ENCODE peak calls at places on chromosomes 3 and 15, in seven cellular contexts. N, M, W, X, F, V and U are unnamed samples.

GRCh38 chr15:60580650-60581415 is 101.9 kb upstream of the ICE2 start:
- DNase-seq in X (no peak), M (no peak), W (no peak), N (no peak), F (no peak), V (no peak), U (no peak)

GRCh38 chr15:35827949-35828348 is 282.0 kb upstream of the DPH6 start:
- DNase-seq in X (no peak), V (no peak), W (no peak), F (no peak), N (no peak), M (no peak), U (no peak)

GRCh38 chr3:194740859-194741486 is 55.3 kb downstream of the FAM43A start:
- DNase-seq in V (no peak), W (no peak), N (peak; percentile 41), F (no peak), M (peak; percentile 40), X (no peak), U (no peak)

GRCh38 chr15:51186846-51187340 is 92.2 kb upstream of the TNFAIP8L3 start:
- DNase-seq in W (no peak), N (no peak), V (no peak), M (no peak), F (no peak), X (no peak), U (no peak)

GRCh38 chr15:30023798-30024295 is 58.9 kb upstream of the GOLGA8J start:
- DNase-seq in N (peak; percentile 23), M (no peak), V (no peak), W (no peak), F (no peak), X (no peak), U (no peak)

GRCh38 chr15:91853968-91854943 is 748 bp downstream of the SLCO3A1 start:
- DNase-seq in F (peak; percentile 28), W (peak; percentile 54), N (no peak), M (peak; percentile 74), X (peak; percentile 62), V (peak; percentile 41), U (no peak)

GRCh38 chr3:10468611-10469354 is 36.6 kb downstream of the ATP2B2 start:
- DNase-seq in X (no peak), W (no peak), N (no peak), F (no peak), V (no peak), M (no peak), U (peak; percentile 35)

GRCh38 chr3:127693336-127693843 is 20.6 kb downstream of the ABTB1 start:
- DNase-seq in V (no peak), M (no peak), F (no peak), X (peak; percentile 7), W (peak; percentile 2), N (no peak), U (no peak)

GRCh38 chr3:70861234-70861633 is 548.8 kb upstream of the MDFIC2 start:
- DNase-seq in N (peak; percentile 94), F (no peak), W (no peak), M (no peak), V (no peak), X (no peak), U (no peak)

DNA sequence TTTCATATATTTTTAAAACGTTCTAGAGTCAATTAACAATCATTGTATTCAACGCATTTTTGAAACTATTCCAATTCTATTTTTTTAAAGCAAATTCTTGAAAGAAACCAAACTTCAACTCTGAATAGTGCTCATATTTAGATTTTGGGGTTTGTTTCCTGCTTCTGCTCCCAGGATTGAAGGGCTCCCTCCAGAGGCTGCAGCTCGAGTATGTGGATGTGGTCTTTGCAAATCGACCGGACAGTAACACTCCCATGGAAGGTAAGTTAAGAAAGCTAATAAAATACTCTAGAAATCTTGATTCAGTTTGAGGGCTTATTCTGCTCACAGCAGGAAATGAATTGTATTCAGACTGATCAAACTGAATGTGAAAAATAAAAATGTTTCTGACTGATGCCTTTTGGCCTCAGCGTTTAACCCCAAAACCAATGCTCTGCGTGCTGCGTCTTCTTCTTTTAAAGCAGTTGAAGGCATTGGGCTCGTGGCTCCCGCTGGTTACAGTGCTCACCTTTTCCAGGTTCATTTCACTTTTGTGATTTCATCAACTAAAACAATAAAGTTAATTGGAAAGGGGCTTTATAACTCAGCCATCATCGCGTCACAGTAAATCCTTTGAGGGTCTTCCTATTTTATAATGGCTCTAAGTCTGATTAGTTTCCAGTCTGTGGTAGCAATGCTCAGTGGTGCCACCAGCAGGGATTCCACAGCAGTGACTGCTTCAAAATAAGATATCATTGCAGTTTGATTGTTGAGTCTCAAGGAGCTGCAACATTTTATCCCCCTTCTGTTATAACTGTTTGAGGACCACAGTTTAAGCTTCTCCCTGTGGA is 80.1 kb downstream of the SSR3 start:
- DNase-seq in N (no peak), F (no peak), M (no peak), V (no peak), X (no peak), W (no peak), U (no peak)
- TF ChIP-seq CTCF in N (peak; percentile 31), F (no peak), M (peak; percentile 22), V (no peak), X (peak; percentile 49), W (no peak), U (no peak)

DNA sequence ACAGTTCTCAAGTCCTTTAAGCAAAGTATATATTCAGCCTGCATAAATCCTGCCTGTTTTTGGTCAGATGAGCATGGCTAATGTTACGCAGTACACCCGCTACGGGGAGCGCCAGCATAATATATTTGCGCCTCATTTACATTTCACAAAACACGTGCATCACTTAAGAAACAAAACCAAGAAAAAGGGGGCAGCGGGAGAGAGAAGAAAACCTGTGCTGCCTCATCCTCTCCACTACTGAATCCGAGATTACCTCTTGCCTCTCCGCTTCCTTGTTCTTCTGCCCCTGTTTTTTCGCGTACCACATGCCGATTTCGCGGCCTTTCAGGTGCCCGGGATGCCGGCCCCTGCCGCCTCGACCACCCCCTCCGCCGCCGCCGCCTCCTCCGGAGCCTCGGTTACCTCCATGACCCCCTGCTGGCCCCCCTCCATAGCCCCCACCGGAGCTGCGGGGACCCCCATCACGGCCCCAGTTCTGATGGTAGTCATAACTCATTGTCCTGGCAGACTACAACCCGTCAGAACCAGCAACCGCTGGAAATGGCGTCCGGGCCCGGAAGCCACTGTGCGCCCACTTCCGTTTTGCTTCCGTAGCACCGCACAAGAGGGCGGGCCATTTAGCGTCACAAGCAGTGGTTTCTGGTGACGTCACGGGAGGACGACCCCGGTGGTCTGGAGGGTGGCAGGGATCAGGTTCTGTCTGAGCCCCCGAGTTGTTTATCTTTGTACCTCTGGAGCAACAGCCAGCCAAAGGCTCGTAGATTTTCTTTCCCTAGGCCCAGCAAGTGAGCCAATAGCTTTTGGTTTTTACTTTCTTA is at the start of gene DHX36:
- DNase-seq in M (peak; percentile 96), X (peak; percentile 92), N (peak; percentile 93), F (peak; percentile 87), W (peak; percentile 94), V (peak; percentile 90), U (peak; percentile 84)
- TF ChIP-seq POLR2A in M (peak; percentile 90), X (no peak), N (peak; percentile 92), F (peak; percentile 53), W (peak; percentile 83), V (peak; percentile 77), U (peak; percentile 81)

GRCh38 chr15:68619303-68619698 is 40.5 kb downstream of the CORO2B start:
- DNase-seq in M (no peak), V (no peak), W (no peak), F (no peak), N (no peak), X (no peak), U (no peak)

GRCh38 chr15:68616397-68616796 is 37.6 kb downstream of the CORO2B start:
- DNase-seq in N (no peak), X (no peak), F (no peak), M (no peak), W (peak; percentile 62), V (no peak), U (no peak)

GRCh38 chr15:68617001-68617400 is 38.2 kb downstream of the CORO2B start:
- DNase-seq in X (no peak), W (peak; percentile 47), N (peak; percentile 59), V (no peak), M (no peak), F (no peak), U (no peak)

GRCh38 chr15:68618339-68619302 is 39.8 kb downstream of the CORO2B start:
- DNase-seq in F (no peak), V (no peak), M (no peak), W (no peak), X (no peak), N (peak; percentile 70), U (no peak)

DNA sequence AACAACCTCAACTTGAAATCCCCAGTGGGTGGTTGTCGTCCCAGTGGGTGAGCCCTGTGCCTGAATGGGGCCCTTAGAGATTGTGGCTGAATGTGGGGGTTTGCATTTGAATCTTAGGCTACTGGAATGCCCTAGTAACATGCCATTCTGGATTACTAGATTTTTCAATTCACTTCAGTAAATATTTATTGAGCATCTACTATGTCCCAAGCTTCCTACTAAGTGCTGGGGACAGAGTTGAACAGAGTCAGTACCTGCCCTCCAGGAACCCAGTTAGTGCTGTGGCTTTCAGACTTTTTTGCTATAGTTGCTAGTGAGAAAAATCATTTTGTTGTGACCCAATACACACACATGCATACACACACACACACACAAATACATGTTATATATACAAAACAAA is 39.0 kb downstream of the CORO2B start:
- DNase-seq in N (no peak), V (no peak), M (no peak), W (no peak), X (no peak), F (no peak), U (no peak)
- H3K4me1 ChIP-seq in N (peaks cover 33% of the 10 kb centered on the region), V (peaks cover 4% of the 10 kb centered on the region), M (peaks cover 21% of the 10 kb centered on the region), W (peaks cover 36% of the 10 kb centered on the region), X (peaks cover 48% of the 10 kb centered on the region), F (no peaks in the 10 kb centered on the region), U (peaks cover 28% of the 10 kb centered on the region)

DNA sequence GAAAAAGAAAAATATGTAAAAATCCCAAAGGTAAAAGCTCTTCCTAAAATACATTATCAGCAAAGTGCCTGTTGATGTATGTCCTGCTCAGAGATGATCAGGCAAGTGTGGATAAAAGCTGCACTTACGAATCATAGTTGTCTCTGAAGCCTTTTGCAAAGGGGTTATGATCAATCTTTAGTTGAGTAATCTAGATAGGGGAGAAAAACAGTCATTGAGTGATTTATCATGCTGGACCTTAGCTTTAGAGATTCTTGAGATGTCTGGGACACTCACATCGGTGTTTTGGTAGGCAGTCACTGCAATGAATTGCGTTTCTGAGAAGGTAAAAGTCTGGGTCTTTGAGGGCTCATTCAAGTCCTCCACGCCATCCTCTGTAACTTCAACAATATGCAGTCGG is 3.7 kb downstream of the EOMES start:
- DNase-seq in M (no peak), N (no peak), W (no peak), V (no peak), X (no peak), F (no peak), U (no peak)
- TF ChIP-seq CTCF in M (no peak), N (no peak), W (no peak), V (no peak), X (no peak), F (no peak), U (no peak)